ENCODE peak calls at places on chromosomes 5 and 9, in eight cellular contexts. P, X, U, N, C, M, T and I are unnamed samples.

GRCh38 chr5:35938518-35939227 is at the start of gene CAPSL:
- DNase-seq in P (peak), X (no peak), U (peak), N (peak), C (no peak), M (peak), T (no peak), I (no peak)

GRCh38 chr5:55694152-55694830 is 17.8 kb downstream of the SLC38A9 start:
- DNase-seq in P (no peak), X (no peak), U (no peak), N (no peak), C (no peak), M (peak), T (no peak), I (no peak)

GRCh38 chr9:20684865-20685696 is 1.0 kb downstream of the FOCAD start:
- DNase-seq in P (peak), X (no peak), U (no peak), N (no peak), C (no peak), M (peak), T (no peak), I (no peak)

GRCh38 chr9:85569988-85570387 is 171.8 kb downstream of the AGTPBP1 start:
- DNase-seq in P (peak), X (no peak), U (no peak), N (no peak), C (no peak), M (peak), T (no peak), I (no peak)

GRCh38 chr9:10265102-10265708 is 347.6 kb downstream of the PTPRD start:
- DNase-seq in P (no peak), X (no peak), U (no peak), N (no peak), C (peak), M (peak), T (no peak), I (no peak)

GRCh38 chr5:117357886-117358285 is 783.3 kb upstream of the SEMA6A start:
- DNase-seq in P (no peak), X (no peak), U (no peak), N (no peak), C (no peak), M (no peak), T (no peak), I (no peak)

GRCh38 chr5:132677191-132677590 is 3.4 kb downstream of the IL4 start:
- DNase-seq in P (peak), X (no peak), U (no peak), N (no peak), C (peak), M (peak), T (no peak), I (no peak)

GRCh38 chr9:120212853-120213200 is 367.1 kb downstream of the CDK5RAP2 start:
- DNase-seq in P (no peak), X (no peak), U (no peak), N (no peak), C (no peak), M (no peak), T (no peak), I (no peak)

GRCh38 chr9:90432951-90433350 is 209.7 kb downstream of the DIRAS2 start:
- DNase-seq in P (no peak), X (no peak), U (no peak), N (no peak), C (no peak), M (no peak), T (no peak), I (no peak)

GRCh38 chr5:158899792-158900191 is 199.9 kb downstream of the EBF1 start:
- DNase-seq in P (no peak), X (no peak), U (no peak), N (peak), C (no peak), M (no peak), T (no peak), I (no peak)

GRCh38 chr9:98921740-98922139 is 22.0 kb upstream of the COL15A1 start:
- DNase-seq in P (no peak), X (no peak), U (no peak), N (no peak), C (no peak), M (no peak), T (no peak), I (no peak)

GRCh38 chr9:80881946-80882345 is 807.4 kb downstream of the TLE1 start:
- DNase-seq in P (no peak), X (no peak), U (no peak), N (no peak), C (no peak), M (no peak), T (no peak), I (no peak)

DNA sequence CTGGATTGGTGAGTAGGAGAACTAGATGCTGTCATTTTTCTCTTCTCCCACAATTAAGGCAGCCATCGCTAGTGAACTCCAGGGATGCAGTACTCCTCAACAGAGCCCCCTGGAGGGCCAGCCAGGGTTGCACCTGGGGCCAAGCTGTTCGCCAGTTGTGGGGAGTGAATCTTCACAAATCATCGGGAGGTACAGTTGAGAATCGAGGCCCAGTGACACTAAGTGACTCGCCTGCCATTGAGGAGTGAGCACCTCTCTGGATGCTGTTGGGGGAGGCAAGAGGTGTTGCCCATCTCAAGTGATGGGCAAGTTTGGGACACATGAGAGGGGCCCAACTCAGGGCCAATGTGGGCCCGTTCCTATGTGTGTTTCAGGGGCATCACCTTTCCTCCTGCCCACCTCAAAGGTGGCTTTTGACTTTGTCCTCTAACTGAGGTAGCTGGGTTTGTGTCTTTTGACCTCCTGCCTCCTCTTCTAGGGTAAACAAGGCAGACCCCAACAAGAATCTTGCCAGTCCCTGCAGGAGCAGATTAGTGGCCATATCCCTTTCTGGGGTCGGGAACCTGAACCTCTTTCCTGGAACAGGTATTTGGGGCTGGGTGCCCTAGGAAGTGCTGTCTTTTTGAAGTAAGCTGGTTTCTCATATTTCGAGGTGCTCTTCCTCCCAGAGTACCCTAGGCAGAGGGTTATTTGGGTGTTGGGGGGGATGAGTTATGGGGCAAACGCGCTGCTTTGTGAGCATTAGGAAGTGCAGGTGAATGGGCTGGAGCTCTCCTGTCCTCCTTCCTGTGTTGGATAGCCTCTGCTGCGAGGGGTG is 181.2 kb downstream of the MACROH2A1 start:
- DNase-seq in P (no peak), X (no peak), U (no peak), N (no peak), C (no peak), M (no peak), T (no peak), I (no peak)
- TF ChIP-seq CTCF in P (no peak), X (no peak), U (no peak), N (no peak), C (peak), M (no peak), T (no peak), I (peak)

GRCh38 chr5:140877262-140877581 is 2.1 kb downstream of the PCDHA12 start:
- DNase-seq in P (no peak), X (no peak), U (no peak), N (no peak), C (no peak), M (no peak), T (no peak), I (no peak)

GRCh38 chr5:140870221-140871201 is 1.8 kb downstream of the PCDHA11 start:
- DNase-seq in P (no peak), X (no peak), U (no peak), N (no peak), C (no peak), M (no peak), T (no peak), I (no peak)

GRCh38 chr5:140869555-140869886 is 764 bp downstream of the PCDHA11 start:
- DNase-seq in P (no peak), X (no peak), U (no peak), N (no peak), C (no peak), M (no peak), T (no peak), I (no peak)

GRCh38 chr5:140875085-140876065 is at the start of gene PCDHA12:
- DNase-seq in P (no peak), X (no peak), U (no peak), N (no peak), C (no peak), M (no peak), T (no peak), I (no peak)
- TF ChIP-seq CTCF in P (no peak), X (no peak), U (peak), N (no peak), C (no peak), M (no peak), T (no peak), I (no peak)

GRCh38 chr5:20833081-20833627 is 845.2 kb upstream of the CDH18 start:
- DNase-seq in P (no peak), X (no peak), U (no peak), N (no peak), C (no peak), M (no peak), T (no peak), I (no peak)
- TF ChIP-seq CTCF in P (no peak), X (no peak), U (no peak), N (no peak), C (no peak), M (no peak), T (no peak), I (no peak)

DNA sequence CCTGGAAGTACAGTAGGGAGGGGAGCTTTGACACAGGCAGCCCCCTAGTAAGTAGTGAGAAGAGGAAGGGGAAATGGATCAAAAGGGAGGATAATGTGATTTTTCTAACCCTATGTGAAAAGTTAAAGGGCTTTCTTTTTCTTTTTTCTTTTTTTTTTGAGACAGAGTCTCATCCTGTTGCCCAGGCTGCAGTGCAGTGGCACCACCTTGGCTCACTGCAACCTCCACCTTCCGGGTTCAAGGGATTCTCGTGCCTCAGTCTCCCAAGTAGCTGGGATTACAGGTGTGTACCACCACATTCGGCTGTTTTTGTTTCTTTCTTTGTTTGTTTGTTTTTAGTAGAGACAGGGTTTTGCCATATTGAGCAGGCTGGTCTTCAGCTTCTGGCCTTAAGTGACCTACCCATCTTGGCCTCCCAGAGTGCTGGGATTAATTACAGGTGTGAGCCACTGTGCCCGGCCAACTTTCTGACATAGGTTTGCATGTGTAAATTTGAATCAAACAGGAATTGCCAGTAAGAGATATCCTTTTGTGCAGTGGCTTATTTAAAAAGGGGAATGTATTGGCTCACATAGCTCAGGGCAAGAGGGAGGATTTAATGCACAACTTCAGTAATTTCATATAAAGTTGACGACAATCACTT is 13.4 kb upstream of the PRDM6 start:
- DNase-seq in P (no peak), X (no peak), U (no peak), N (no peak), C (no peak), M (no peak), T (no peak), I (no peak)
- TF ChIP-seq CTCF in P (no peak), X (no peak), U (no peak), N (no peak), C (no peak), M (no peak), T (no peak), I (no peak)

DNA sequence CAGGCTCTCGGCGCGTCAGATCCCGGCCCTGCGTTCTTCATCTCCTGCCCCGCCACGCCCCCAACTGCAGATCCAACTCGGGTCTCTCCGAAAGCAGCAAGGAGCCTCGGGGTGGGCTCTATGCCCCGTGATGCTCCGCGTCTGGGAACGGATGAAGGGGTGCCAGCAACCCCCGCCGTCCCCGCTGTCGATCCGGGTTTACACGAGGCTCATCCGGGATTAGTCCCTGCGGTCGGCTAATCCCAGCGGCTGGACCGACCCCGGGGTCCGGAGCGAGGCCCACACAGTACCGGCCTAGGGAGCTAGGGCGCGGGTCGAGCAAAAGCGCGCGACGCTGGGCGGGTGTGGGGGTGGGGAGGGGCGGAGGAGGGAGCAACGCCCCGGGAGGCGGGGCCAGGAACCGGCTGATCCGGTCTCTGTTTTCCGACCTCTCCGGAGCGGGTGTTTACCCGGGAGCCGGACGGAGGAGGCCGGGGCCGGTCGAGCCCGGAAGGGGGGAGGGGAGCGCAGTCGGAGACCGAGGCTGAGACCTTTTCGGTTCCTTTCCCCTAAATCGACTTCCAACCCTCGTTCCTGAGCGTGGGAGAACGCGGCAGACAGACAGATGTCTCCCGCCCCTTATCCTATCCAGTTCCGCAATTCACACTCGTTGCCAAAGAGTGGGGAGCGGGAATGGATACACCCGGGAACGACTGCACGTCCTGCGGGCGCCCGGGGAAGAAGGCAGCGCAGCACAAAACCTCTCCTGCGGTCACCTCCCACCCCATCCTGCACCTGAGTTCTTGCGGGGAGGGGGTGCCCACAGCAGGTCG is 28.6 kb downstream of the PCDH1 start:
- DNase-seq in P (no peak), X (peak), U (peak), N (peak), C (no peak), M (peak), T (peak), I (peak)
- TF ChIP-seq CTCF in P (no peak), X (no peak), U (peak), N (no peak), C (no peak), M (no peak), T (no peak), I (peak)

DNA sequence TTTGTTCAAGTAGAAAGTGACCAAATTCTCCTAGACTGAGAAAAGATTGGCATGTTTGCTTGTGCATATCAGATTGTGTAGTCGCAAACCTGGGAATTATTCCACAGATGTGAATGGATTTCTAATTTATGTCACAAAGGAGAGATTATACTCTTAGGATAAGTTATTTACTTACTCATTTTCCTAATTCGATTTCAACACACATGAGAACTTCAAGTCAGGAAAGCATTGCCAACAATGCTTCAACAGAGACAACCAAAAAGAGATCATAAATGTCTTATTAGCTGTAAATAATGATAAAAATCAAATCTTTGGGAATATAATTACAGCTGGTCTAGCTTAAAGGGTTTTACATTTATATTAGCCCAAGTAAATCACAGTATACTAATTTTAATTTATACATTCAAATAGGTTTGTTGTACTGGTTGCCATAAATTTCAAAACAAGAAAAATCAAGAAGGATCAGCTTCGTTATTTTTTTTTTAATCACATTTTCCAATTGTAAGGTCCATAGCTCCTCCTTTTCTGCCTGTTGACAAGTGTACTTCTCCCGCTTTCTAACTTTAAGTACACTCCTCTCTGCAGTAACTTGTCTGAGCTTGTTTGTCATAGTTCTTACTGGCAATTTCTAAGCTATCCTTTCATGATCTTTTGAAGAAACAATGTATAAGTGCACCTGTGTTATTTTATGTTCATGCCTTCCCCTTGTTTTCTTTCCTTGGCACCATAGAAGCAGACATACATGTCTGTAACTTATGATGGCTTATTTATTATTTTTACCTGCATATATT is 246.6 kb downstream of the DEPDC1B start:
- DNase-seq in P (no peak), X (no peak), U (no peak), N (no peak), C (no peak), M (no peak), T (no peak), I (no peak)
- TF ChIP-seq CTCF in P (no peak), X (no peak), U (no peak), N (no peak), C (no peak), M (no peak), T (no peak), I (no peak)

DNA sequence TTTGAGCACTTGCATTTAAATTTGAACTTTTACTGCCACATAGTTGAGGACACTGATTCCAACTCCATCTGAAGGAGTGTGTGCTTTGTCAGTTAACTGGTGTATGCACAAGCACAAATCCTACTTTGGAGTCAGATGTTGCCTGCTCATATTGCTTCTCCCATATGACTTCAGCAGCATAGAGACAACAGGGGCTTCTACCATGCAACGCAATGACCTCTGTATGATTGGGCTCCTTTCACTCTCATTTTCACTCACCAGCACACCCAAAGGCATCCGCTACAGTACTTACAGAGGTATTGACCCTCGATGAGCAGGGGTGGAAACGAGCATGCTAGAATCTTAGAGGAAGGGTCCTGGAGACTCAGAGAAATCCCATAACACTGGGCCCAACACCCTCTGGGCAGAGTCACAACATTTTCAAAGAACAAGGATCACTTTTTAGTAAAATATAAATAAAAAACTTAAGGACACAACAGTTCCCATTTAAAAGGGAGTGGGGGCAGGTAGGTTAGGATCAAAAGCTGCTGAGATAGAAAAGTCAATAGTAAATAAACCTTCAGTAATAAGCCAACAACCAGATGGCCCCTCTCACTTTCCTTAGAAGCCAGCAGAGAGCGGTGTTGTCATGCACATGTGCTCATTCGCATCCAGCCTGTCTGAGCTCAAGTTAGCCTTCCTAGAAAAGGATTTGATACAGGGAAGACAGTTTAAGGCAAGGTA is 203.8 kb downstream of the SNCAIP start:
- DNase-seq in P (peak), X (no peak), U (peak), N (peak), C (peak), M (peak), T (no peak), I (no peak)
- TF ChIP-seq CTCF in P (peak), X (no peak), U (peak), N (peak), C (peak), M (peak), T (no peak), I (peak)